ENCODE peak calls at places on chromosomes 16 and 17, in five cellular contexts. C, T, W, Y and X are unnamed samples.

GRCh38 chr16:630815-631405 is at the start of gene WFIKKN1:
- DNase-seq in Y (peak; percentile 77), C (peak; percentile 86), T (no peak), W (no peak), X (no peak)

GRCh38 chr17:60622961-60623360 is 23.0 kb downstream of the PPM1D start:
- DNase-seq in T (no peak), Y (no peak), C (no peak), W (no peak), X (no peak)

GRCh38 chr16:82638095-82638798 is 11.5 kb downstream of the CDH13 start:
- DNase-seq in C (no peak), W (no peak), Y (no peak), T (no peak), X (peak; percentile 36)

GRCh38 chr17:36463916-36464764 is 22.3 kb upstream of the ZNHIT3 start:
- DNase-seq in T (peak; percentile 84), W (no peak), C (no peak), Y (peak; percentile 73), X (peak; percentile 94)

GRCh38 chr17:76204277-76204676 is 36.0 kb downstream of the RNF157 start:
- DNase-seq in C (no peak), T (no peak), W (no peak), Y (no peak), X (peak; percentile 86)

GRCh38 chr16:86680661-86681439 is 102.5 kb downstream of the FOXL1 start:
- DNase-seq in C (no peak), T (peak; percentile 72), W (no peak), Y (no peak), X (no peak)

GRCh38 chr16:78122774-78123315 is 23.4 kb downstream of the WWOX start:
- DNase-seq in Y (no peak), T (no peak), W (no peak), C (no peak), X (peak; percentile 41)

GRCh38 chr17:39872700-39873099 is 4.7 kb downstream of the ZPBP2 start:
- DNase-seq in W (no peak), Y (no peak), C (no peak), T (no peak), X (peak; percentile 37)

GRCh38 chr17:2057130-2057713 is 2.3 kb downstream of the HIC1 start:
- DNase-seq in T (peak; percentile 82), C (no peak), Y (peak; percentile 29), W (no peak), X (no peak)

GRCh38 chr16:82657786-82658185 is 31.0 kb downstream of the CDH13 start:
- DNase-seq in W (no peak), T (no peak), Y (no peak), C (no peak), X (no peak)

GRCh38 chr17:68054296-68054900 is 18.9 kb downstream of the KPNA2 start:
- DNase-seq in T (peak; percentile 74), W (no peak), C (peak; percentile 87), Y (no peak), X (no peak)

GRCh38 chr17:1725642-1726511 is 1.4 kb downstream of the WDR81 start:
- DNase-seq in W (no peak), C (peak; percentile 84), T (no peak), Y (no peak), X (no peak)

GRCh38 chr17:58277107-58277506 is 3.6 kb downstream of the MPO start:
- DNase-seq in Y (no peak), T (no peak), C (peak; percentile 27), W (no peak), X (no peak)

GRCh38 chr17:13351046-13351445 is 250.7 kb downstream of the HS3ST3A1 start:
- DNase-seq in W (no peak), T (no peak), Y (no peak), C (no peak), X (no peak)

DNA sequence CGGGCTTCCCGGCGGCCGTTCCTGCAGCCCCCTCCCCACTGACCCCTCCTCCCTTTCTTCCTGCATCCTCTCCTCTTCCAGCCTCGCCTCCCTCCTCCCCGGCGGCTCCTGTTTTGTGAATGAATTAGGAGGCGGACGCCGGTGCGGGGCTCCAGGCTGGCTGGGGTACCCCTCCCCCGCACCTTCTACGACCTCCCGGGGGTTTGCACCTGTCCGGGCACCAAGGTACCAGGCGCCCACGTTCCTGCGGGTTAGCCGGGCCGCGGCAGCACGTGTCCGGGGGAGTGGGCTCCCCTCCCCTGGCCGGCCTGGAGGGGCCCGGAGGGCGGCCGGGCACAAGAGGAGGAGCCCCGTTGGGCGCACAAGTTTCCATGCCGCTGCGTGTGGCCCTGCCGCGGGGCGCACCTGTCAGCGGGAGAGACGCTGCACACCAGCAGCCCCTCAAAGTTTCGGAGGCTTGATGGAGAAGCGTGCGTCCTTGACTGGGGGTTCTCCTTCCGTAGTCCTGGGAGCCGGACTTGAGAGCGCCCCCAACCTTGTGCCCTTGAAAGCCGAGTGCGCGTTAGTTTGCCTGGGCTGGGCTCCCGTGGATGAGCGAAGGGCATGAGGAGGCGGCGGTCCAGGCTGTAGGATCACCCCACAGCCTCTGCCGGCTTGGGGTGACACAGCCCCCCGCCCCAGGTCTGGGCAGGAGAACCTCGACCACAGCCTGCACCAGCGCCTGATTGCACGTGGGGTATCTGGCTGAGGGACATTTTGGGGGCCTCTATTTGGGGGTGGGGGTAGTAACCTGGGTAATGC is 1.2 kb downstream of the HAS3 start:
- DNase-seq in W (no peak), Y (peak; percentile 28), T (no peak), C (no peak), X (no peak)
- TF ChIP-seq CTCF in W (no peak), Y (no peak), T (no peak), C (no peak), X (no peak)

GRCh38 chr17:78307887-78308633 is 51.8 kb downstream of the SOCS3 start:
- DNase-seq in W (no peak), T (no peak), Y (no peak), C (no peak), X (no peak)
- TF ChIP-seq CTCF in W (no peak), T (no peak), Y (no peak), C (no peak), X (no peak)

GRCh38 chr16:57945740-57946138 is 25.2 kb downstream of the CNGB1 start:
- DNase-seq in T (no peak), Y (no peak), C (no peak), W (no peak), X (no peak)
- TF ChIP-seq CTCF in T (no peak), Y (no peak), C (no peak), W (no peak), X (peak; percentile 33)

GRCh38 chr16:65525743-65526142 is 403.9 kb upstream of the CDH11 start:
- DNase-seq in C (no peak), Y (no peak), W (no peak), T (no peak), X (no peak)
- TF ChIP-seq CTCF in C (peak; percentile 13), Y (no peak), W (no peak), T (no peak), X (no peak)